ENCODE peak calls at places on chromosomes 12 and 14, in ten cellular contexts. H, R, A, G, D, U, Z, M, K and T are unnamed samples.

GRCh38 chr14:90487031-90487430 is 90.2 kb downstream of the CALM1 start:
- DNase-seq in A (no peak), U (peak; percentile 36), H (no peak), D (no peak), M (no peak), K (peak; percentile 77), G (no peak), R (no peak), Z (no peak), T (peak; percentile 63)

GRCh38 chr14:78921856-78922255 is 751.7 kb downstream of the NRXN3 start:
- DNase-seq in U (no peak), H (no peak), R (no peak), A (peak; percentile 83), K (no peak), G (no peak), Z (no peak), M (no peak), D (no peak), T (no peak)

GRCh38 chr12:105951732-105952131 is 187.0 kb downstream of the NUAK1 start:
- DNase-seq in U (no peak), M (no peak), D (no peak), K (no peak), R (no peak), Z (no peak), A (no peak), G (no peak), H (no peak), T (no peak)

GRCh38 chr14:97710726-97711125 is 913.5 kb downstream of the VRK1 start:
- DNase-seq in D (no peak), G (no peak), M (no peak), K (no peak), A (no peak), H (no peak), Z (no peak), U (no peak), R (no peak), T (no peak)

GRCh38 chr12:61037792-61038191 is 1222.4 kb upstream of the USP15 start:
- DNase-seq in G (no peak), M (no peak), A (no peak), U (no peak), Z (no peak), K (no peak), R (no peak), H (no peak), D (no peak), T (no peak)

GRCh38 chr12:78470354-78471195 is 394.0 kb upstream of the SYT1 start:
- DNase-seq in D (peak; percentile 74), H (peak; percentile 60), R (no peak), K (peak; percentile 20), G (peak; percentile 28), Z (no peak), A (peak; percentile 45), M (no peak), U (peak; percentile 38), T (no peak)

GRCh38 chr12:510071-510825 is 50.5 kb downstream of the B4GALNT3 start:
- DNase-seq in K (no peak), Z (no peak), A (no peak), G (peak; percentile 81), U (peak; percentile 56), D (no peak), M (no peak), R (no peak), H (peak; percentile 84), T (no peak)

GRCh38 chr12:108477055-108477880 is 37.8 kb upstream of the FICD start:
- DNase-seq in Z (no peak), G (no peak), M (no peak), K (no peak), R (no peak), A (no peak), H (no peak), D (no peak), U (no peak), T (no peak)

GRCh38 chr12:113242018-113242418 is 20.8 kb downstream of the TPCN1 start:
- DNase-seq in H (no peak), K (peak; percentile 33), U (no peak), M (no peak), A (no peak), R (no peak), D (peak; percentile 93), Z (no peak), G (no peak), T (no peak)